ENCODE peak calls at places on chromosomes 12 and 14, in ten cellular contexts. V, N, K, O, T, X, Q, P, U and F are unnamed samples.

GRCh38 chr12:106358410-106359241 is 1.1 kb downstream of the POLR3B start:
- DNase-seq in P (no peak), X (no peak), V (peak), O (no peak), N (no peak), K (no peak), Q (no peak), T (peak), U (peak), F (no peak)

GRCh38 chr12:131253376-131254026 is 299.8 kb downstream of the ADGRD1 start:
- DNase-seq in N (no peak), P (no peak), Q (no peak), K (no peak), V (no peak), U (no peak), T (no peak), O (no peak), X (no peak), F (no peak)

GRCh38 chr14:101849125-101849524 is 87.6 kb downstream of the PPP2R5C start:
- DNase-seq in K (no peak), U (no peak), Q (no peak), X (no peak), N (no peak), T (no peak), O (no peak), P (no peak), V (no peak), F (no peak)

GRCh38 chr12:67096533-67097318 is 172.4 kb upstream of the CAND1 start:
- DNase-seq in U (peak), K (no peak), N (no peak), V (no peak), T (no peak), P (no peak), X (no peak), Q (no peak), O (no peak), F (peak)

GRCh38 chr12:49658276-49658675 is 34.9 kb downstream of the PRPF40B start:
- DNase-seq in K (no peak), Q (no peak), X (no peak), O (no peak), P (no peak), V (no peak), N (no peak), T (no peak), U (no peak), F (no peak)

GRCh38 chr14:73026243-73026844 is 562 bp downstream of the ZFYVE1 start:
- DNase-seq in O (no peak), X (peak), U (no peak), P (no peak), Q (no peak), V (no peak), N (no peak), K (no peak), T (no peak), F (no peak)

GRCh38 chr12:123268850-123269249 is 2.8 kb downstream of the CDK2AP1 start:
- DNase-seq in X (peak), T (no peak), U (no peak), K (no peak), O (no peak), P (no peak), N (no peak), Q (no peak), V (no peak), F (no peak)

GRCh38 chr12:120439646-120440247 is 1.8 kb downstream of the COX6A1 start:
- DNase-seq in O (peak), K (no peak), U (peak), X (peak), V (peak), Q (peak), N (peak), T (peak), P (no peak), F (peak)

GRCh38 chr12:112125250-112125999 is at the start of gene TRAFD1:
- DNase-seq in K (peak), P (peak), N (peak), V (peak), X (peak), O (peak), Q (peak), T (peak), U (peak), F (peak)

GRCh38 chr14:91241848-91242247 is 2.7 kb downstream of the GPR68 start:
- DNase-seq in U (no peak), O (no peak), P (no peak), X (no peak), N (no peak), V (peak), Q (no peak), K (no peak), T (no peak), F (no peak)

GRCh38 chr14:92655372-92655771 is 93.1 kb downstream of the LGMN start:
- DNase-seq in P (no peak), X (no peak), K (no peak), U (no peak), O (no peak), N (no peak), V (no peak), Q (no peak), T (no peak), F (no peak)

GRCh38 chr12:104733717-104734175 is 224.3 kb downstream of the SLC41A2 start:
- DNase-seq in Q (peak), K (no peak), V (no peak), T (no peak), P (no peak), N (no peak), U (no peak), X (no peak), O (peak), F (no peak)

GRCh38 chr12:52063986-52064649 is 5.7 kb upstream of the ATG101 start:
- DNase-seq in T (no peak), X (no peak), P (no peak), N (peak), V (no peak), U (peak), K (peak), Q (no peak), O (no peak), F (no peak)

GRCh38 chr14:93669632-93670031 is 118.7 kb downstream of the PRIMA1 start:
- DNase-seq in O (no peak), Q (no peak), V (no peak), U (no peak), P (no peak), N (no peak), T (no peak), K (no peak), X (no peak), F (no peak)